ENCODE peak calls at places on chromosomes 16 and 17, in nine cellular contexts. Q, Z, O, W, E, B, X, Y and A are unnamed samples.

GRCh38 chr17:42458497-42459255 is at the start of gene ATP6V0A1:
- DNase-seq in Y (peak), O (peak), B (no peak), X (peak), Q (peak), Z (peak), W (peak), E (peak), A (peak)

GRCh38 chr17:79831367-79832210 is 7.7 kb downstream of the CBX4 start:
- DNase-seq in Y (no peak), B (no peak), Q (peak), O (no peak), X (peak), Z (no peak), W (peak), E (peak), A (no peak)

GRCh38 chr17:17044846-17045561 is 2.7 kb downstream of the MPRIP start:
- DNase-seq in E (peak), X (no peak), W (peak), Y (peak), Q (peak), B (peak), O (no peak), Z (no peak), A (no peak)

GRCh38 chr17:4632583-4632923 is 8.9 kb downstream of the ALOX15 start:
- DNase-seq in B (no peak), E (no peak), Q (no peak), Z (no peak), O (no peak), X (no peak), W (no peak), Y (no peak), A (no peak)

GRCh38 chr17:20244671-20245070 is 222.7 kb downstream of the LGALS9B start:
- DNase-seq in B (no peak), Q (peak), X (no peak), E (no peak), Z (no peak), Y (no peak), W (no peak), O (no peak), A (no peak)

GRCh38 chr17:4858880-4859260 is 25.7 kb downstream of the MINK1 start:
- DNase-seq in Y (peak), Z (no peak), Q (peak), E (peak), B (no peak), W (peak), O (no peak), X (peak), A (no peak)

GRCh38 chr16:865026-865425 is 64.5 kb upstream of the GNG13 start:
- DNase-seq in E (no peak), B (no peak), Y (no peak), Z (no peak), W (no peak), O (no peak), Q (no peak), X (no peak), A (no peak)

GRCh38 chr17:60506312-60506711 is 19.7 kb downstream of the APPBP2 start:
- DNase-seq in B (no peak), Z (no peak), Y (peak), O (no peak), X (no peak), Q (peak), E (no peak), W (no peak), A (no peak)